ENCODE peak calls at places on chromosomes 12 and 14, in five cellular contexts. W, T, Z, L and V are unnamed samples.
A peak's percentile ranks its signal among the peaks of the same experiment; 100 is the strongest.

GRCh38 chr14:98612434-98613200 is 659.4 kb downstream of the BCL11B start:
- DNase-seq in W (no peak), T (no peak), Z (no peak), L (no peak), V (no peak)

GRCh38 chr12:109739747-109740693 is 26.4 kb downstream of the FAM222A start:
- DNase-seq in W (no peak), T (no peak), Z (no peak), L (no peak), V (peak; percentile 32)

GRCh38 chr12:59079472-59079871 is 159.2 kb upstream of the LRIG3 start:
- DNase-seq in W (no peak), T (no peak), Z (no peak), L (no peak), V (no peak)

GRCh38 chr12:54428050-54429013 is 9.3 kb upstream of the ITGA5 start:
- DNase-seq in W (no peak), T (no peak), Z (peak; percentile 66), L (no peak), V (no peak)

GRCh38 chr14:84343637-84344036 is 1186.3 kb upstream of the FLRT2 start:
- DNase-seq in W (no peak), T (no peak), Z (peak; percentile 65), L (no peak), V (no peak)

GRCh38 chr14:81562818-81563217 is 29.2 kb upstream of the SEL1L start:
- DNase-seq in W (no peak), T (no peak), Z (no peak), L (no peak), V (no peak)

GRCh38 chr12:110379642-110380041 is 23.9 kb downstream of the ANAPC7 start:
- DNase-seq in W (no peak), T (no peak), Z (no peak), L (no peak), V (no peak)

GRCh38 chr12:67893003-67893402 is 96.2 kb upstream of the IFNG-AS1 start:
- DNase-seq in W (no peak), T (no peak), Z (no peak), L (no peak), V (peak; percentile 6)

GRCh38 chr12:77841467-77842054 is 10.9 kb downstream of the NAV3 start:
- DNase-seq in W (no peak), T (no peak), Z (peak; percentile 51), L (no peak), V (no peak)

GRCh38 chr12:103811791-103812190 is 29.2 kb downstream of the NT5DC3 start:
- DNase-seq in W (no peak), T (no peak), Z (no peak), L (no peak), V (no peak)

GRCh38 chr14:56120091-56120632 is 2.0 kb downstream of the PELI2 start:
- DNase-seq in W (no peak), T (peak; percentile 11), Z (peak; percentile 81), L (no peak), V (no peak)

GRCh38 chr14:68135566-68135965 is 316.0 kb downstream of the RAD51B start:
- DNase-seq in W (no peak), T (no peak), Z (peak; percentile 48), L (no peak), V (no peak)